ENCODE peak calls at places on chromosome X, in five cellular contexts. X is PC-3, M is endothelial cell of umbilical vein, E is hepatocyte, Z is IMR-90. I is an unnamed sample.

GRCh38 chrX:103864886-103865534 is 33.0 kb upstream of the RAB9B start:
- DNase-seq in X (peak), E (no peak), Z (peak), M (no peak), I (no peak)

GRCh38 chrX:95382799-95383198 is 1301.8 kb upstream of the DIAPH2 start:
- DNase-seq in X (peak), Z (no peak), E (no peak), M (no peak), I (no peak)

GRCh38 chrX:147602297-147602696 is 309.4 kb upstream of the FMR1 start:
- DNase-seq in Z (no peak), X (peak), M (no peak), E (peak), I (peak)

GRCh38 chrX:145213504-145213903 is 33.8 kb upstream of the SPANXN1 start:
- DNase-seq in Z (no peak), E (peak), M (no peak), X (peak), I (peak)

GRCh38 chrX:155127465-155127864 is 56.2 kb downstream of the BRCC3 start:
- DNase-seq in X (no peak), E (no peak), Z (no peak), M (no peak), I (no peak)

GRCh38 chrX:69279234-69279633 is 114.0 kb upstream of the PJA1 start:
- DNase-seq in Z (no peak), M (no peak), E (no peak), X (no peak), I (no peak)

GRCh38 chrX:153519569-153520285 is 2.3 kb downstream of the ATP2B3 start:
- DNase-seq in E (no peak), X (peak), Z (peak), M (no peak), I (no peak)

GRCh38 chrX:37608156-37608555 is 36.7 kb downstream of the LANCL3 start:
- DNase-seq in Z (no peak), M (no peak), E (no peak), X (no peak), I (no peak)

GRCh38 chrX:142214081-142214480 is 9.0 kb upstream of the MAGEC2 start:
- DNase-seq in Z (no peak), M (no peak), E (no peak), X (no peak), I (no peak)

GRCh38 chrX:140057001-140057411 is 91.7 kb upstream of the CXorf66 start:
- DNase-seq in X (peak), E (peak), Z (peak), M (peak), I (peak)

GRCh38 chrX:10926404-10926803 is 184.7 kb upstream of the HCCS start:
- DNase-seq in X (no peak), E (no peak), M (no peak), Z (no peak), I (no peak)

GRCh38 chrX:102765794-102766193 is 45.3 kb downstream of the GPRASP3 start:
- DNase-seq in Z (peak), M (peak), X (peak), E (peak), I (no peak)

DNA sequence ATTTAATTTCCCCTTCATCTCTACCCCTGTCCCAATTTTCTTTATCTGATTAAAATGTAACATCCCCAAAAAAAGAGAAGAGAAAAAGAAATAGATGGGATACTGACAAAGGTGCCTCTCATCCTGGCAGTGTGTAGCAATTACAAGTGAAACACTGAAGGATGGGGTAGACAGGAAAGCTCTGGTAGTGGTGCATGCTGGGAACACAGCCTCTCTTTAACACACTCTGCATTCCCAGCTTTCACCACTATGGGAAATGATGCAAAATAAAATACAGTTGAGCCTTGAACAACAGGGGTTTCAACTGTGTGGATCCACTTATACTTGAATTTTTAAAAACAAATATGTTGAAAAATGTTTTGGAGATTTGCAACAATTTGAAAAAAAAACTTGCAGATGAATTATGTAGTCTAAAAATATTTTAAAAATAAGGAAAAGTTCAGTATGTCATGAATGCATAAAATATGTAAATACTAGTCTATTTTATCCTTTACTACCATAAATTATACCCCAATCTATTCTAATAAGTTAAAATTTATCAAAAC is 239.2 kb upstream of the DDX53 start:
- DNase-seq in X (no peak), Z (no peak), E (no peak), M (no peak), I (no peak)
- H3K4me2 ChIP-seq in X (no peak), Z (no peak), E (no peak), M (no peak), I (no peak)

GRCh38 chrX:36443007-36443406 is 523.5 kb downstream of the CFAP47 start:
- DNase-seq in Z (peak), E (no peak), M (no peak), X (peak), I (no peak)
- H3K4me2 ChIP-seq in Z (no peak), E (no peak), M (no peak), X (no peak), I (no peak)

GRCh38 chrX:45142185-45142584 is 58.5 kb downstream of the DIPK2B start:
- DNase-seq in E (no peak), Z (no peak), X (no peak), M (no peak), I (no peak)
- H3K4me2 ChIP-seq in E (no peak), Z (no peak), X (no peak), M (no peak), I (no peak)

GRCh38 chrX:2495595-2495994 is 5.2 kb downstream of the DHRSX start:
- DNase-seq in Z (no peak), M (no peak), E (no peak), X (no peak), I (no peak)
- H3K4me2 ChIP-seq in Z (no peak), M (no peak), E (no peak), X (no peak), I (no peak)

DNA sequence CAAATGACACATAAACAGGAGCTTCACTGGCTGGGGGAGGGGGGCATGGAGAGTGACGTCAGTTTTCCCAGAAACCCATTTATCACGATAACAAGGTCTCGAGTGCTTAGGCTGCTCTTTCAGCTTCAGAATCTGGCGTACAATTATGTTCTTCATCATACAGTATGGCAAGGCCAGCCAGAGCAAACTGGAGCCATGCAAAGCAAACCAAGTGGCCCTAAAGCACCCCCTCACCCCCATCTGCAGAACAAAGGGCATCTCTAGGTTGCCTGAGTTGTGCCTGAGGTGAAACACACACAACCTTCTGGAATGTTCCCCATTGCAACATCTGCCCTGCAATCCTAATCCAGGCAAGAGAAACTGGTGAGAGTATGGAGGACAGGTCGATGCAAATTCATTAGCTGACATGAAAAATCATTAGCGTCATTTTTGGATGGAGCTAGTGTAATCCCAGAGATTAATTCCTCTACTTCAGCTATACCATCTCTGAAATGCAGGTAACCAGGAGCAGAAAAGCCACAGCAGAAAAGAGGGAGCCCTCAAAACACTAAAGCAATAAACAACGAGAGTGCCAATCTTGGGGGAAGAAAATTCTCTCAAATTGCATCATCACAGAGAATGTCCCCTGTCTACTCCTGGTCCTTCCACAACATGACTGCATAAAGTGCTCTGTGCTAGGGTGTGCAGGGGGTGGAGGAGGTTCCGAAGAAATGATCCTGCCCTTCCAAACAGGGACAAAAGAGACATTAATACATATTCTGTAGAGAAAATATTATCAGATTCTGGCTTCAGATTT is 1.8 kb downstream of the SEPTIN6 start:
- DNase-seq in X (no peak), Z (peak), M (no peak), E (peak), I (no peak)
- H3K4me2 ChIP-seq in X (peak), Z (peak), M (peak), E (peak), I (peak)

GRCh38 chrX:131747173-131747572 is 203.3 kb downstream of the OR13H1 start:
- DNase-seq in M (no peak), X (peak), Z (peak), E (no peak), I (no peak)
- H3K4me2 ChIP-seq in M (no peak), X (peak), Z (peak), E (no peak), I (peak)

GRCh38 chrX:97372006-97372766 is 488.5 kb downstream of the RPA4 start:
- DNase-seq in E (no peak), M (no peak), X (no peak), Z (no peak), I (no peak)

GRCh38 chrX:97367149-97367548 is 483.4 kb downstream of the RPA4 start:
- DNase-seq in Z (peak), M (no peak), X (no peak), E (peak), I (no peak)

GRCh38 chrX:97363843-97364242 is 480.1 kb downstream of the RPA4 start:
- DNase-seq in M (no peak), Z (no peak), X (no peak), E (no peak), I (no peak)

GRCh38 chrX:97366246-97366645 is 482.5 kb downstream of the RPA4 start:
- DNase-seq in Z (no peak), M (no peak), X (no peak), E (no peak), I (no peak)
- H3K4me2 ChIP-seq in Z (no peak), M (no peak), X (no peak), E (no peak), I (no peak)

GRCh38 chrX:30883141-30883540 is 5.9 kb downstream of the TAB3 start:
- DNase-seq in E (no peak), M (no peak), X (no peak), Z (no peak), I (no peak)
- H3K4me2 ChIP-seq in E (no peak), M (no peak), X (no peak), Z (no peak), I (no peak)

DNA sequence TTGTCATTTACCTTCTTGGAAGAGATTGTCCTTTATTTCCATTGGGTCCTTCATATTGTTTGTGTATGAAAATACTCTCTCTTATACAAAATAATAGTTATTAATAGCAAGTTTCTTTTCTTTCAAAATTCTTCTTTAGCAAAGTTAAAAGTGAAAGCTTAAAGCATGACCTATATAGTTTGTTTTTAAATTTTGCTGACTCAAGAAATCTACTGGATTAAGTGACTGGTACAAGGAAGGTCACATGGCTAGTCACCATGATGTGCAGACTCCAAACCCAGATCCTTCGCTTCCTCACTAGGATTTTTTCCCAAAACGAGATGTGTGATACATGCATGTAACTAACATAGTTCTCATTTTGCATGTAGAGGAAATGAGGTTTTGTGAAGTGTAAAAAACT is 322.7 kb downstream of the FRMPD4 start:
- DNase-seq in Z (no peak), X (no peak), M (no peak), E (no peak), I (no peak)
- H3K4me2 ChIP-seq in Z (no peak), X (no peak), M (no peak), E (no peak), I (no peak)

DNA sequence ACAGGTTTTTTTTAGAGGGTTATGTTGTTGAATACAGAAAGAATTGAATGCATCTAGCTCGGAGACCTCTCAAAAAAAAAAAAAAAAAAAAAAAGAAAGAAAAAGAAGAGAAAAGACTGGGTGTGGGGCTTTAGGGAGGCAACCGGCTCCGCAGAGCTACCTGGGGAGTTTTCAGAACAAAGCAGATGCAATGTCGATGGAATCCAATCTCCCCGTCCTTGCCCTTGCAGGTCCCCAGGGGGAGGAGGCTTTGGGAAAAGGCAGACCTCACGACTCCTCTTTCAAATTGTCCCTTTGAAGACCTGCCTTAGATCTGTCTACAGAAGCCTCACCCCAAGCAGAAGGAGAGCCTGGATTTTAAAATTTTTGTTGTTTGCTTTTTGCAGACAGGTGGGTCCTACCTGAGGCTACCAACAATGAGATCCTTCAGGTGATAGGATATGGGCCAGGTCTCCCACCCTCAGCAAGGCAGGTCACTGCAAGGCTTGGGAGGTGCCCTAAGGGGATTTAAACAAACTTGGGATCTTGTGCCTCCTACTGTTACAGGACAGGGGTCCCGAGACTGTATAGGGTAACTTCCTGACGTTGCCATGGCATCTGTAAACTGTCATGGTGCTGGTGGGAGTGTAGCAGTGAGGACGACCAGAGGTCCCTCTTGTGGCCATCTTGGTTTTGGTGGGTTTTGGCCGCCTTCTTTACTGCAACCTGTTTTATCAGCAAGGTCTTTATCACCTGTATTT is 75.2 kb upstream of the PRKX start:
- DNase-seq in M (no peak), E (peak), Z (no peak), X (no peak), I (no peak)
- H3K4me2 ChIP-seq in M (no peak), E (peak), Z (no peak), X (no peak), I (no peak)

I was measured in OCI-LY7.